ENCODE peak calls at places on chromosomes 11 and 22, in four cellular contexts. T is PC-3; A is CD4-positive, alpha-beta memory T cell; J is naive B cell. V is an unnamed sample.

GRCh38 chr11:7485136-7485853 is at the start of gene OLFML1:
- DNase-seq in T (no peak), A (no peak), J (no peak), V (no peak)

GRCh38 chr22:47172771-47173534 is 410.5 kb downstream of the TBC1D22A start:
- DNase-seq in T (no peak), A (no peak), J (no peak), V (no peak)

GRCh38 chr11:41431784-41432183 is 27.7 kb downstream of the LRRC4C start:
- DNase-seq in T (no peak), A (no peak), J (no peak), V (peak)

GRCh38 chr22:28015676-28016601 is 96.9 kb upstream of the PITPNB start:
- DNase-seq in T (no peak), A (no peak), J (no peak), V (no peak)

GRCh38 chr11:67458266-67458665 is 3.1 kb downstream of the CABP4 start:
- DNase-seq in T (no peak), A (no peak), J (no peak), V (no peak)

GRCh38 chr11:123065634-123066033 is 3.7 kb upstream of the HSPA8 start:
- DNase-seq in T (peak), A (no peak), J (no peak), V (no peak)

GRCh38 chr22:20805972-20806471 is 32.1 kb downstream of the SERPIND1 start:
- DNase-seq in T (peak), A (no peak), J (no peak), V (no peak)

GRCh38 chr11:65884716-65885092 is 3.6 kb downstream of the FIBP start:
- DNase-seq in T (peak), A (peak), J (peak), V (peak)

GRCh38 chr11:11984563-11984962 is 23.9 kb downstream of the DKK3 start:
- DNase-seq in T (no peak), A (no peak), J (no peak), V (no peak)

GRCh38 chr11:12248330-12248729 is 129.0 kb upstream of the PARVA start:
- DNase-seq in T (peak), A (no peak), J (no peak), V (peak)

GRCh38 chr11:19849947-19850593 is 137.4 kb downstream of the NAV2 start:
- DNase-seq in T (peak), A (no peak), J (no peak), V (no peak)

GRCh38 chr11:97279341-97279740 is 889.5 kb downstream of the JRKL start:
- DNase-seq in T (no peak), A (no peak), J (no peak), V (no peak)

GRCh38 chr11:110866081-110866480 is 153.8 kb upstream of the ARHGAP20 start:
- DNase-seq in T (no peak), A (no peak), J (no peak), V (no peak)

GRCh38 chr11:44883277-44883676 is 67.4 kb downstream of the TP53I11 start:
- DNase-seq in T (no peak), A (no peak), J (no peak), V (no peak)

GRCh38 chr11:295351-296205 is 3.7 kb downstream of the IFITM5 start:
- DNase-seq in T (no peak), A (no peak), J (no peak), V (no peak)

GRCh38 chr22:34036936-34037335 is 116.7 kb upstream of the LARGE1 start:
- DNase-seq in T (no peak), A (no peak), J (no peak), V (no peak)

GRCh38 chr11:107293677-107294344 is 163.8 kb downstream of the CWF19L2 start:
- DNase-seq in T (no peak), A (no peak), J (no peak), V (no peak)

GRCh38 chr11:15688351-15688792 is 573.6 kb downstream of the INSC start:
- DNase-seq in T (no peak), A (no peak), J (no peak), V (peak)

GRCh38 chr11:23959466-23959865 is 537.4 kb upstream of the LUZP2 start:
- DNase-seq in T (no peak), A (no peak), J (no peak), V (no peak)

GRCh38 chr11:66327171-66328035 is 8.8 kb downstream of the RIN1 start:
- DNase-seq in T (peak), A (no peak), J (no peak), V (no peak)

GRCh38 chr11:87437844-87438223 is 400.1 kb downstream of the TMEM135 start:
- DNase-seq in T (peak), A (no peak), J (no peak), V (no peak)

GRCh38 chr11:43508511-43508918 is 149.8 kb downstream of the TTC17 start:
- DNase-seq in T (peak), A (no peak), J (no peak), V (peak)

GRCh38 chr11:117928818-117929567 is at the start of gene TMPRSS13:
- DNase-seq in T (peak), A (no peak), J (no peak), V (peak)

GRCh38 chr11:13261600-13262061 is 16.0 kb upstream of the BMAL1 start:
- DNase-seq in T (peak), A (no peak), J (no peak), V (peak)

GRCh38 chr11:1517117-1518005 is 30.8 kb upstream of the MOB2 start:
- DNase-seq in T (no peak), A (no peak), J (no peak), V (no peak)

GRCh38 chr11:94593030-94593429 is 25.9 kb downstream of the PIWIL4 start:
- DNase-seq in T (no peak), A (no peak), J (no peak), V (no peak)

GRCh38 chr11:2689551-2690260 is 10.1 kb downstream of the KCNQ1OT1 start:
- DNase-seq in T (no peak), A (no peak), J (no peak), V (no peak)

GRCh38 chr22:30298005-30298701 is 8.8 kb upstream of the CASTOR1 start:
- DNase-seq in T (peak), A (no peak), J (no peak), V (peak)

GRCh38 chr11:61509058-61510029 is 795 bp downstream of the LRRC10B start:
- DNase-seq in T (peak), A (peak), J (peak), V (peak)

GRCh38 chr11:70352074-70352473 is 46.3 kb upstream of the CTTN start:
- DNase-seq in T (no peak), A (no peak), J (no peak), V (no peak)

GRCh38 chr22:23282089-23282501 is 101.8 kb downstream of the BCR start:
- DNase-seq in T (peak), A (no peak), J (no peak), V (peak)